ENCODE peak calls at places on chromosomes 5 and 9, in five cellular contexts. F is AG04450, Z is fibroblast of pulmonary artery, A is body of pancreas, C is IMR-90. O is an unnamed sample.

GRCh38 chr5:174229640-174230350 is 184.3 kb downstream of the NSG2 start:
- DNase-seq in F (peak), Z (no peak), A (peak), C (peak), O (peak)

GRCh38 chr5:123088031-123088805 is 823 bp upstream of the PRDM6 start:
- DNase-seq in F (no peak), Z (no peak), A (no peak), C (no peak), O (no peak)

GRCh38 chr9:129954868-129955550 is 88.0 kb downstream of the FNBP1 start:
- DNase-seq in F (no peak), Z (peak), A (peak), C (peak), O (no peak)

GRCh38 chr5:73376618-73377170 is 71.9 kb downstream of the FOXD1 start:
- DNase-seq in F (no peak), Z (peak), A (no peak), C (peak), O (peak)

GRCh38 chr9:129823163-129823933 is 588 bp downstream of the TOR1A start:
- DNase-seq in F (no peak), Z (peak), A (no peak), C (peak), O (peak)

GRCh38 chr5:127203818-127204217 is 86.8 kb upstream of the MEGF10 start:
- DNase-seq in F (no peak), Z (peak), A (no peak), C (peak), O (peak)

GRCh38 chr5:128216860-128217531 is 133.4 kb downstream of the SLC12A2 start:
- DNase-seq in F (no peak), Z (peak), A (no peak), C (peak), O (peak)

GRCh38 chr5:115770466-115770865 is 46.0 kb downstream of the CDO1 start:
- DNase-seq in F (no peak), Z (no peak), A (no peak), C (peak), O (peak)

GRCh38 chr5:149012350-149012749 is 50.5 kb downstream of the SH3TC2 start:
- DNase-seq in F (no peak), Z (no peak), A (no peak), C (no peak), O (no peak)

GRCh38 chr5:90477073-90477472 is 2.4 kb downstream of the POLR3G start:
- DNase-seq in F (no peak), Z (no peak), A (no peak), C (no peak), O (peak)

GRCh38 chr9:14238044-14238443 is 75.9 kb downstream of the NFIB start:
- DNase-seq in F (no peak), Z (no peak), A (no peak), C (peak), O (peak)

GRCh38 chr9:8888592-8888991 is 1089.0 kb upstream of the DMAC1 start:
- DNase-seq in F (no peak), Z (no peak), A (no peak), C (no peak), O (no peak)

GRCh38 chr9:93154293-93154903 is 20.3 kb upstream of the NINJ1 start:
- DNase-seq in F (no peak), Z (no peak), A (peak), C (no peak), O (no peak)

GRCh38 chr5:180222056-180222455 is 13.0 kb upstream of the RASGEF1C start:
- DNase-seq in F (no peak), Z (no peak), A (no peak), C (no peak), O (no peak)

GRCh38 chr9:130995399-130995941 is 13.5 kb upstream of the LAMC3 start:
- DNase-seq in F (no peak), Z (peak), A (peak), C (peak), O (no peak)

GRCh38 chr9:71620806-71621205 is 147.5 kb downstream of the CEMIP2 start:
- DNase-seq in F (no peak), Z (no peak), A (no peak), C (no peak), O (no peak)

DNA sequence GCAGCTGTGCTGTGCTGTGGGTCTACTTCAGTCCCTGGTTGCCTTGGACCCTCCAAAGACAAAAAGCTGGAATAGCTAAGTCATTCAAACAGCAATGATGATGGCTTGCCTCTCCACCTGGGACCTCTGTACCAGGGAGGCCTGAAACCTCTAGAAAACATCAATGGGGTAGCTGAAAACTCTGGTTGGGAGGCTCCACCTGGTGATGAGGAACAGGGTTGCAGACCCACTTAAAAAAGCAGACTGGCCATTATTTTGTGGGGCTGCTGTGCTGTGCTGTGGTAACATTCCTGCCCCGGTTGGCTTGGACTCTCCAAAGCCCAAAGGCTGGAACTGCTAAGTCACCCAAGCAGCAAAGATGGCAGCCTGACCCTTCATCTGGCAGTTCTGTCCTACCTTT is 839.3 kb upstream of the ARRDC3 start:
- DNase-seq in F (no peak), Z (no peak), A (no peak), C (peak), O (peak)
- TF ChIP-seq CTCF in F (peak), Z (no peak), A (no peak), C (no peak), O (peak)

GRCh38 chr5:170388240-170388639 is 927 bp downstream of the KCNMB1 start:
- DNase-seq in F (no peak), Z (no peak), A (no peak), C (no peak), O (no peak)

GRCh38 chr5:170387775-170388174 is 1.4 kb downstream of the KCNMB1 start:
- DNase-seq in F (no peak), Z (no peak), A (no peak), C (no peak), O (no peak)

GRCh38 chr5:170388818-170389217 is 349 bp downstream of the KCNMB1 start:
- DNase-seq in F (no peak), Z (no peak), A (no peak), C (no peak), O (no peak)

GRCh38 chr5:170390472-170390871 is 1.3 kb upstream of the KCNMB1 start:
- DNase-seq in F (no peak), Z (no peak), A (no peak), C (no peak), O (no peak)

DNA sequence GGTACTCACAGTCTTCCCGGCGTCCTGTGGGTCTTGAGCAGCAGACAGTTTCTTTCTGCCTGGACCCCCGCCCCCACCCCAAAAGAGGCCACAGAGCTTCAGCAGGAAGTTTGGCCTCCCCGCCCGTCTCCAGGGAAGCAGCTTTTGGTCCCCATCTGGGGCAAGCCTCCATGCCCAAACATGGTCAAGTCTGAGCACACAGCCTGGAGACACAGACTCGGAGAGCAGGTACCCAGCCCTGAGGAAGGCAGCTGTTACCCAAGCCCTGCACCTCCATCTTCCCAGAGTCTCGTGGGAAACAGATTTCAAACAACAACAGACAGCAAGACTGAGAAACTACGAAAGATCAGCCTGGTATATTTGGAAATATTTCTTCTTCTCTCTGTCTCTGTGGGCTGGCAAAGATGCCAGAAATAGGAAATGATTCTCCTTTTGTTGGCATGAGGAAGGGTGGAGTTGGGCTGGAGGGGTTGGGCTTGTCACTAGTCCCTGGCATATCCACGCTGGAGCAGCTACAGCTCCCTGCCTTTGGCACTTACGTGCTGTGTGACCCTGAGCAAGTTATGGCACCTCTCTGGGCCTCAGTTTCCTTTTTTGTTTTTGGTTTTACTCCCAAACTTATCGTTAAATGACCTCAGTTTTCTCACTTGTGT is at the start of gene KCNMB1:
- DNase-seq in F (no peak), Z (no peak), A (peak), C (no peak), O (no peak)
- H3K4me3 ChIP-seq in F (no peak), Z (no peak), A (no peak), C (no peak), O (no peak)

DNA sequence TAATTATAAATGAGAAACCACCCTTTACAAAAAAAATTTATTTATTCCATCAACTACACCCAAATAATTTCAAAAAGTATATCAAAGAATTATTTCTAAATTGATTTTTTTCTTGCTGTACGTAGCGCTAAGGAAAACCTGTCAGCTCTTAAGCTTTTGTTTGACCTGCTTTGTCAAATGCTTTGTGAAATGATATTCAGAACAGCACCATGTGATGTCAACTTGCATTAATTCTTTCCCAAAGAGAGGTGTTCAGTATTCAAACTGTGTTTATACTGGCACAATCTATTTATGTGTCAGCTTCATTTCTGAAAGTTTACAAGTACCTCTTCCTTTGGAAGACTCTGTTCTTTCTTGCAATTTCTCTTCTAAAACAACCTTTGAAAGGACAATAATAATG is 12.0 kb upstream of the ARSB start:
- DNase-seq in F (no peak), Z (no peak), A (no peak), C (no peak), O (no peak)
- TF ChIP-seq CTCF in F (no peak), Z (no peak), A (no peak), C (no peak), O (no peak)

GRCh38 chr5:135645781-135646180 is 67.0 kb upstream of the CXCL14 start:
- DNase-seq in F (no peak), Z (no peak), A (no peak), C (no peak), O (no peak)
- H3K4me3 ChIP-seq in F (no peak), Z (no peak), A (no peak), C (no peak), O (no peak)

DNA sequence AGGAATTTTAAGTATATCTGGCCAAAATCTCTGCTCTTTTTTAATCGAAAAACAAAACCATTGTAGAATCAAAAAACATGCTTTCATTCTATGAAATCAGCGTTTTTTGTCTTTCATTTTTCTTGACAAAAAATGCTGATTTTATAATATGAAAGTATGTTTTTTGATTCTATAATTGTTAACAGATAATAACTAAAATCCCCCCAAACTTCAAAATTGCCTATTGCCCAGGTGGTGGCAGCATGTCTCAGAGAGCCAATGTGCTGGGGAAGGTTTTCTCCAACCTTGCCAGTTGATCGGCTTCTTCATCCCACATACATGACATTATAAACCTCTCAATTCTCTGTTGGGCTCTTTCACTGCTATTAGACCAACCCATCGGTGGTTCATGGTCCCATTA is 5.1 kb upstream of the SMIM15 start:
- DNase-seq in F (no peak), Z (peak), A (peak), C (peak), O (peak)
- TF ChIP-seq CTCF in F (peak), Z (peak), A (peak), C (peak), O (peak)

DNA sequence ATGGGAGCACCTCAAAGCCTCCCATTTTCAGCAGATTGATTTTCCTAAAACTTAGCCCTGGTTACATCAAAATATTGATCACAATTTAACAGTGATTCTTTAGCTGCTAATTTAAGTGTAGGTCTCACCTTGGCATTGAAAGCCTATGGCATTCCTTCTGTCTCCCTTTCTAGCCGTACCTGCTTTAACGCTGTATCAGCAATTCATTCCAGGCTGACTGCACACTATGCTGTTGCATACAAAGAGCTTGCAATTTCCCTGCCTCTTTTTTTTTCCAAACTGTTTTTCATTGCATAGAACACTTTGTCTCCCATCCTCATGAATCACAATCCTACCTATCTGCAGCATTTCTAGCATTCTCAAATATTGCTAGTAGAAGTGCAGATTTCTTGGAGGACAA is 8.9 kb upstream of the AMACR start:
- DNase-seq in F (no peak), Z (no peak), A (no peak), C (no peak), O (no peak)
- H3K4me3 ChIP-seq in F (no peak), Z (no peak), A (no peak), C (no peak), O (no peak)

GRCh38 chr5:158736134-158736533 is 363.6 kb downstream of the EBF1 start:
- DNase-seq in F (no peak), Z (no peak), A (no peak), C (no peak), O (no peak)

GRCh38 chr5:158741296-158741695 is 358.4 kb downstream of the EBF1 start:
- DNase-seq in F (no peak), Z (no peak), A (no peak), C (no peak), O (no peak)

GRCh38 chr5:158737536-158738027 is 362.1 kb downstream of the EBF1 start:
- DNase-seq in F (no peak), Z (no peak), A (no peak), C (no peak), O (no peak)

GRCh38 chr5:158740358-158740757 is 359.4 kb downstream of the EBF1 start:
- DNase-seq in F (no peak), Z (no peak), A (no peak), C (no peak), O (no peak)

GRCh38 chr5:158739941-158740340 is 359.8 kb downstream of the EBF1 start:
- DNase-seq in F (no peak), Z (peak), A (no peak), C (no peak), O (peak)
- TF ChIP-seq CTCF in F (peak), Z (peak), A (no peak), C (no peak), O (no peak)

GRCh38 chr9:68781866-68782265 is 76.8 kb downstream of the PIP5K1B start:
- DNase-seq in F (no peak), Z (no peak), A (no peak), C (no peak), O (no peak)
- H3K4me3 ChIP-seq in F (no peak), Z (no peak), A (no peak), C (no peak), O (no peak)

O was measured in foreskin fibroblast.